ENCODE peak calls at places on chromosomes 1 and 21, in nine cellular contexts. G is stimulated activated CD4-positive, alpha-beta T cell treated with anti-CD3 and anti-CD28 coated beads, Interleukin-4, amount 100 ng/mL, for 4 hours; X is RCC 7860; M is heart left ventricle; P is choroid plexus epithelial cell; I is fibroblast of lung; J is HEK293T; U is stimulated activated CD8-positive, alpha-beta memory T cell treated with anti-CD3 and anti-CD28 coated beads, Interleukin-4, amount 100 ng/mL, for 24 hours; H is astrocyte of the cerebellum. Z is an unnamed sample.
A peak's percentile ranks its signal among the peaks of the same experiment; 100 is the strongest.

GRCh38 chr1:162159515-162159914 is 90.0 kb downstream of the NOS1AP start:
- DNase-seq in G (no peak), X (no peak), M (no peak), P (no peak), I (no peak), J (no peak), U (no peak), H (no peak), Z (no peak)

GRCh38 chr1:70205437-70206118 is at the start of gene LRRC40:
- DNase-seq in G (peak; percentile 94), X (peak; percentile 81), M (peak; percentile 97), P (peak; percentile 96), I (peak; percentile 96), J (peak; percentile 98), U (peak; percentile 96), H (peak; percentile 86), Z (peak; percentile 93)

GRCh38 chr1:110645962-110646735 is 28.6 kb downstream of the KCNA3 start:
- DNase-seq in G (no peak), X (no peak), M (no peak), P (peak; percentile 10), I (peak; percentile 80), J (no peak), U (no peak), H (no peak), Z (no peak)

GRCh38 chr1:181126289-181126688 is 37.8 kb downstream of the IER5 start:
- DNase-seq in G (no peak), X (no peak), M (no peak), P (no peak), I (no peak), J (no peak), U (no peak), H (no peak), Z (no peak)

GRCh38 chr1:30189818-30190480 is 533.4 kb downstream of the MATN1 start:
- DNase-seq in G (no peak), X (no peak), M (no peak), P (no peak), I (no peak), J (peak; percentile 4), U (no peak), H (no peak), Z (no peak)

GRCh38 chr1:12031039-12031980 is 12.0 kb downstream of the MIIP start:
- DNase-seq in G (no peak), X (no peak), M (no peak), P (peak; percentile 65), I (peak; percentile 30), J (peak; percentile 54), U (peak; percentile 34), H (no peak), Z (no peak)

GRCh38 chr1:36377776-36378175 is 7.9 kb downstream of the STK40 start:
- DNase-seq in G (no peak), X (no peak), M (no peak), P (no peak), I (no peak), J (no peak), U (no peak), H (no peak), Z (no peak)

GRCh38 chr1:173954179-173954578 is 37.1 kb upstream of the SERPINC1 start:
- DNase-seq in G (no peak), X (peak; percentile 18), M (no peak), P (peak; percentile 22), I (no peak), J (no peak), U (no peak), H (no peak), Z (no peak)

GRCh38 chr1:100039571-100039970 is 69.8 kb downstream of the SLC35A3 start:
- DNase-seq in G (no peak), X (no peak), M (no peak), P (no peak), I (peak; percentile 8), J (no peak), U (no peak), H (no peak), Z (no peak)

GRCh38 chr1:50109647-50110075 is 941 bp downstream of the ELAVL4 start:
- DNase-seq in G (no peak), X (no peak), M (no peak), P (peak; percentile 2), I (no peak), J (no peak), U (no peak), H (no peak), Z (no peak)

GRCh38 chr1:67535474-67535873 is 105.3 kb upstream of the SERBP1 start:
- DNase-seq in G (peak; percentile 12), X (peak; percentile 61), M (peak; percentile 80), P (peak; percentile 95), I (peak; percentile 88), J (peak; percentile 86), U (peak; percentile 19), H (peak; percentile 75), Z (peak; percentile 81)

GRCh38 chr1:3222042-3222692 is 153.2 kb downstream of the PRDM16 start:
- DNase-seq in G (no peak), X (no peak), M (no peak), P (no peak), I (no peak), J (no peak), U (no peak), H (no peak), Z (no peak)

GRCh38 chr1:200411406-200412257 is 1.8 kb upstream of the ZNF281 start:
- DNase-seq in G (no peak), X (no peak), M (no peak), P (no peak), I (no peak), J (no peak), U (no peak), H (no peak), Z (no peak)

GRCh38 chr1:184513966-184514365 is 127.1 kb downstream of the C1orf21 start:
- DNase-seq in G (no peak), X (peak; percentile 39), M (no peak), P (peak; percentile 47), I (peak; percentile 53), J (no peak), U (no peak), H (no peak), Z (no peak)

GRCh38 chr1:111989531-111990025 is at the start of gene KCND3:
- DNase-seq in G (no peak), X (no peak), M (peak; percentile 67), P (peak; percentile 29), I (peak; percentile 4), J (peak; percentile 56), U (no peak), H (no peak), Z (no peak)

GRCh38 chr1:38026592-38027200 is 14.2 kb downstream of the UTP11 start:
- DNase-seq in G (no peak), X (peak; percentile 36), M (no peak), P (peak; percentile 75), I (peak; percentile 62), J (peak; percentile 55), U (no peak), H (no peak), Z (no peak)

GRCh38 chr1:198437352-198437751 is 103.1 kb downstream of the ATP6V1G3 start:
- DNase-seq in G (no peak), X (no peak), M (no peak), P (peak; percentile 19), I (no peak), J (no peak), U (no peak), H (no peak), Z (no peak)

GRCh38 chr1:193806079-193807048 is 620.0 kb upstream of the B3GALT2 start:
- DNase-seq in G (no peak), X (no peak), M (no peak), P (no peak), I (no peak), J (no peak), U (no peak), H (no peak), Z (no peak)

GRCh38 chr1:228211871-228212414 is 4.1 kb downstream of the OBSCN start:
- DNase-seq in G (no peak), X (no peak), M (peak; percentile 60), P (no peak), I (no peak), J (no peak), U (no peak), H (no peak), Z (no peak)

GRCh38 chr1:63320024-63320799 is 2.2 kb upstream of the FOXD3 start:
- DNase-seq in G (no peak), X (no peak), M (no peak), P (no peak), I (peak; percentile 28), J (no peak), U (no peak), H (no peak), Z (no peak)

GRCh38 chr1:244329591-244330317 is 122.0 kb downstream of the ADSS2 start:
- DNase-seq in G (no peak), X (peak; percentile 17), M (no peak), P (no peak), I (no peak), J (no peak), U (no peak), H (no peak), Z (no peak)

GRCh38 chr21:33948096-33948950 is 32.7 kb upstream of the ATP5PO start:
- DNase-seq in G (peak; percentile 69), X (peak; percentile 61), M (peak; percentile 77), P (no peak), I (peak; percentile 31), J (peak; percentile 39), U (peak; percentile 62), H (no peak), Z (peak; percentile 55)

GRCh38 chr1:166902279-166902678 is 26.2 kb upstream of the TADA1 start:
- DNase-seq in G (no peak), X (peak; percentile 74), M (no peak), P (peak; percentile 43), I (no peak), J (no peak), U (no peak), H (no peak), Z (no peak)

GRCh38 chr1:203268901-203269653 is 36.2 kb upstream of the BTG2 start:
- DNase-seq in G (peak; percentile 43), X (peak; percentile 62), M (no peak), P (peak; percentile 88), I (peak; percentile 78), J (peak; percentile 76), U (no peak), H (peak; percentile 55), Z (peak; percentile 19)

GRCh38 chr1:221274373-221274772 is 395.1 kb downstream of the HLX start:
- DNase-seq in G (no peak), X (no peak), M (peak; percentile 27), P (no peak), I (no peak), J (no peak), U (no peak), H (no peak), Z (no peak)

Z was measured in amniotic stem cell.